ENCODE peak calls at places on chromosomes 3 and 15, in six cellular contexts. L is AG09309; H is lower lobe of right lung; A is heart left ventricle; R is CD8-positive, alpha-beta T cell; Z is AG09319. B is an unnamed sample.

GRCh38 chr15:74235962-74236361 is at the start of gene CCDC33:
- DNase-seq in L (no peak), H (peak; percentile 64), A (no peak), R (no peak), Z (no peak), B (no peak)

GRCh38 chr3:190481779-190482178 is 32.1 kb upstream of the TMEM207 start:
- DNase-seq in L (no peak), H (no peak), A (no peak), R (no peak), Z (no peak), B (no peak)

GRCh38 chr3:196662033-196662432 is 22.5 kb downstream of the NRROS start:
- DNase-seq in L (no peak), H (no peak), A (no peak), R (no peak), Z (no peak), B (no peak)

GRCh38 chr3:180433172-180433571 is 168.8 kb upstream of the TTC14 start:
- DNase-seq in L (peak; percentile 41), H (no peak), A (no peak), R (no peak), Z (no peak), B (no peak)

GRCh38 chr15:73944161-73945099 is 18.2 kb downstream of the LOXL1 start:
- DNase-seq in L (no peak), H (peak; percentile 28), A (peak; percentile 69), R (no peak), Z (no peak), B (no peak)

GRCh38 chr3:116444819-116445290 is 432 bp downstream of the LSAMP start:
- DNase-seq in L (no peak), H (no peak), A (no peak), R (no peak), Z (no peak), B (peak; percentile 20)

GRCh38 chr3:56309465-56309864 is 158.8 kb downstream of the ERC2 start:
- DNase-seq in L (no peak), H (no peak), A (no peak), R (no peak), Z (no peak), B (no peak)

GRCh38 chr3:141337523-141337854 is 30.8 kb upstream of the ZBTB38 start:
- DNase-seq in L (no peak), H (no peak), A (no peak), R (no peak), Z (no peak), B (no peak)

GRCh38 chr3:195093731-195094130 is 177.2 kb downstream of the XXYLT1 start:
- DNase-seq in L (no peak), H (peak; percentile 13), A (no peak), R (no peak), Z (no peak), B (no peak)

GRCh38 chr3:179323197-179323901 is 518 bp downstream of the ZNF639 start:
- DNase-seq in L (no peak), H (peak; percentile 79), A (peak; percentile 88), R (peak; percentile 20), Z (no peak), B (peak; percentile 55)
- TF ChIP-seq CTCF in L (peak; percentile 9), H (no peak), A (no peak), R (no peak), Z (no peak), B (no peak)

DNA sequence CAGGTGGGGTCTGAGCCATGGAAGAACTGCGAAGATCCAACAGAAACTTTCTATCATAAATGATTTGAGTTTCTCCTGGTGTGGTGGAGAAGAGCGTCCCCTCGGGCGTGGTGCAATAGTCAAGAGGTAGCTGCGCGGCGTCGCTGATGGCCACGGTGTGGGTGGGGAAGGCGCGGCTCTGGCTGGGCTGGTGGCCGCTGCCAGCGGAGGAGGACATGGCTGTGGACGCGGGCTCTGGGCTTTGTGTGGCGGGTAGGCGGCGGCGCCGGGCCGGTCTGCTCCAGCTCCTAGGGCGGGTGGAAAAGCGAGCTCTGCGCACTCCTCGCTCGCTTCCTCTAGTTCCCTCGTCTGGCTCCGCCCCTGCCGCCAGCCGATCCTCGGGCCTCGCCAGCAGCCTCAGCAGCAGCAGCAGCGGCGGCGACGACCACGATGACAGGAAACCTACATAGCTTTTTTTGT is 5.9 kb downstream of the STARD9 start:
- DNase-seq in L (no peak), H (peak; percentile 93), A (peak; percentile 94), R (peak; percentile 57), Z (no peak), B (peak; percentile 73)
- TF ChIP-seq CTCF in L (no peak), H (peak; percentile 12), A (no peak), R (no peak), Z (no peak), B (no peak)

GRCh38 chr15:87639305-87640011 is 617.1 kb downstream of the NTRK3 start:
- DNase-seq in L (no peak), H (no peak), A (no peak), R (no peak), Z (no peak), B (no peak)

GRCh38 chr15:87634361-87634760 is 622.2 kb downstream of the NTRK3 start:
- DNase-seq in L (no peak), H (no peak), A (no peak), R (no peak), Z (no peak), B (no peak)

GRCh38 chr15:87633471-87633870 is 623.1 kb downstream of the NTRK3 start:
- DNase-seq in L (no peak), H (no peak), A (no peak), R (no peak), Z (no peak), B (no peak)

DNA sequence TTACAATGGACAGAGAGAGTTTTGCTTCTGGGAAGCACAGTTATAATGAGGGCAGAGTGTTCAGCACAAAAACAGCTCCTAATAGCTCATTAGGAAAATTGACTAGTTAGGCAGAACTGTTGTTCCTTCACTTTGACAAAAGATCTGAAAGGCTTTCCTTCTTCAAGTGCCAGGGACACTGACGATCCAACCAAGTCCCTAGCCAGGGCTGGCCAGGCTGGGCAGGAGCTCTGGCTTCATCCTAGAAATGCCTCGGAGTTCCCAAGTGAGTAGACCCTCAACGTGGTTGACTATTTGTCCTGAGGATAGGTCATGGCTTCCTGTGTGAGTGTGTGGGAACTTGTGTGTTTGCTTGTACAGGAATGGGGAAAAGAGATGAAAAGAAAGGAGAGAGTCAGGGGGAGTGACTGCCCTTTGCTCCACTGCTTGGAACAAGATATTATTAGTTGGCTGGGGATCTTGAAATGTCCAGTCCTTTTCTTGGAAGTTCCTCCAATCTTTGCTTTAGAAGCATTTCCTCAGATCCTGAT is 617.9 kb downstream of the NTRK3 start:
- DNase-seq in L (no peak), H (no peak), A (no peak), R (no peak), Z (no peak), B (no peak)
- TF ChIP-seq CTCF in L (no peak), H (no peak), A (no peak), R (no peak), Z (no peak), B (no peak)

GRCh38 chr3:14368885-14369284 is 33.5 kb upstream of the SLC6A6 start:
- DNase-seq in L (no peak), H (no peak), A (no peak), R (no peak), Z (no peak), B (no peak)

GRCh38 chr3:14371573-14372474 is 30.6 kb upstream of the SLC6A6 start:
- DNase-seq in L (peak; percentile 8), H (peak; percentile 93), A (peak; percentile 89), R (no peak), Z (peak; percentile 12), B (no peak)

GRCh38 chr3:14370719-14371572 is 31.5 kb upstream of the SLC6A6 start:
- DNase-seq in L (no peak), H (no peak), A (no peak), R (no peak), Z (no peak), B (no peak)

GRCh38 chr3:14368146-14368545 is 34.3 kb upstream of the SLC6A6 start:
- DNase-seq in L (no peak), H (no peak), A (no peak), R (no peak), Z (no peak), B (no peak)

GRCh38 chr3:14369675-14370669 is 32.4 kb upstream of the SLC6A6 start:
- DNase-seq in L (no peak), H (peak; percentile 69), A (no peak), R (no peak), Z (no peak), B (no peak)
- TF ChIP-seq CTCF in L (peak; percentile 6), H (peak; percentile 13), A (peak; percentile 19), R (no peak), Z (no peak), B (no peak)

B was measured in neural crest cell.